ENCODE peak calls at places on chromosome 5, in eight cellular contexts. One of them, this sample, is unnamed.

GRCh38 chr5:87268970-87269377 is 1.3 kb downstream of the RASA1 start:
- DNase-seq in RWPE1: peak
- DNase-seq in aorta: no peak
- DNase-seq in pancreas: no peak
- DNase-seq in mesendoderm: no peak
- DNase-seq in OCI-LY7: no peak
- DNase-seq in left ventricle myocardium inferior: no peak
- DNase-seq in A549: no peak
- DNase-seq in this sample: no peak

GRCh38 chr5:141343242-141343952 is at the start of gene PCDHGA3:
- DNase-seq in RWPE1: no peak
- DNase-seq in aorta: no peak
- DNase-seq in pancreas: no peak
- DNase-seq in mesendoderm: peak
- DNase-seq in OCI-LY7: peak
- DNase-seq in left ventricle myocardium inferior: no peak
- DNase-seq in A549: peak
- DNase-seq in this sample: no peak

GRCh38 chr5:3417376-3417943 is 178.2 kb upstream of the IRX1 start:
- DNase-seq in RWPE1: no peak
- DNase-seq in aorta: no peak
- DNase-seq in pancreas: no peak
- DNase-seq in mesendoderm: peak
- DNase-seq in OCI-LY7: no peak
- DNase-seq in left ventricle myocardium inferior: no peak
- DNase-seq in A549: no peak
- DNase-seq in this sample: no peak

GRCh38 chr5:56314536-56314935 is 81.4 kb upstream of the ANKRD55 start:
- DNase-seq in RWPE1: no peak
- DNase-seq in aorta: peak
- DNase-seq in pancreas: peak
- DNase-seq in mesendoderm: no peak
- DNase-seq in OCI-LY7: peak
- DNase-seq in left ventricle myocardium inferior: peak
- DNase-seq in A549: peak
- DNase-seq in this sample: no peak

GRCh38 chr5:96952946-96953730 is 17.3 kb downstream of the LNPEP start:
- DNase-seq in RWPE1: no peak
- DNase-seq in aorta: no peak
- DNase-seq in pancreas: no peak
- DNase-seq in mesendoderm: peak
- DNase-seq in OCI-LY7: no peak
- DNase-seq in left ventricle myocardium inferior: no peak
- DNase-seq in A549: no peak
- DNase-seq in this sample: no peak

GRCh38 chr5:3230254-3230653 is 365.4 kb upstream of the IRX1 start:
- DNase-seq in RWPE1: no peak
- DNase-seq in aorta: no peak
- DNase-seq in pancreas: no peak
- DNase-seq in mesendoderm: no peak
- DNase-seq in OCI-LY7: no peak
- DNase-seq in left ventricle myocardium inferior: no peak
- DNase-seq in A549: no peak
- DNase-seq in this sample: no peak

GRCh38 chr5:163377982-163378381 is 59.4 kb upstream of the CCNG1 start:
- DNase-seq in RWPE1: no peak
- DNase-seq in aorta: no peak
- DNase-seq in pancreas: no peak
- DNase-seq in mesendoderm: no peak
- DNase-seq in OCI-LY7: no peak
- DNase-seq in left ventricle myocardium inferior: no peak
- DNase-seq in A549: no peak
- DNase-seq in this sample: no peak

GRCh38 chr5:5454405-5454804 is 31.9 kb downstream of the ICE1 start:
- DNase-seq in RWPE1: no peak
- DNase-seq in aorta: no peak
- DNase-seq in pancreas: no peak
- DNase-seq in mesendoderm: no peak
- DNase-seq in OCI-LY7: no peak
- DNase-seq in left ventricle myocardium inferior: no peak
- DNase-seq in A549: no peak
- DNase-seq in this sample: no peak

GRCh38 chr5:93930098-93930497 is 188.7 kb upstream of the POU5F2 start:
- DNase-seq in RWPE1: no peak
- DNase-seq in aorta: no peak
- DNase-seq in pancreas: no peak
- DNase-seq in mesendoderm: no peak
- DNase-seq in OCI-LY7: no peak
- DNase-seq in left ventricle myocardium inferior: no peak
- DNase-seq in A549: no peak
- DNase-seq in this sample: no peak

GRCh38 chr5:69285448-69286116 is 47.0 kb downstream of the CCDC125 start:
- DNase-seq in RWPE1: no peak
- DNase-seq in aorta: no peak
- DNase-seq in pancreas: no peak
- DNase-seq in mesendoderm: peak
- DNase-seq in OCI-LY7: no peak
- DNase-seq in left ventricle myocardium inferior: no peak
- DNase-seq in A549: no peak
- DNase-seq in this sample: no peak

GRCh38 chr5:126851441-126852103 is 74.6 kb downstream of the LMNB1 start:
- DNase-seq in RWPE1: no peak
- DNase-seq in aorta: no peak
- DNase-seq in pancreas: no peak
- DNase-seq in mesendoderm: no peak
- DNase-seq in OCI-LY7: no peak
- DNase-seq in left ventricle myocardium inferior: no peak
- DNase-seq in A549: no peak
- DNase-seq in this sample: no peak

GRCh38 chr5:172144931-172145869 is 42.8 kb downstream of the STK10 start:
- DNase-seq in RWPE1: no peak
- DNase-seq in aorta: no peak
- DNase-seq in pancreas: no peak
- DNase-seq in mesendoderm: no peak
- DNase-seq in OCI-LY7: no peak
- DNase-seq in left ventricle myocardium inferior: no peak
- DNase-seq in A549: no peak
- DNase-seq in this sample: no peak

GRCh38 chr5:5403736-5404135 is 18.7 kb upstream of the ICE1 start:
- DNase-seq in RWPE1: no peak
- DNase-seq in aorta: no peak
- DNase-seq in pancreas: no peak
- DNase-seq in mesendoderm: peak
- DNase-seq in OCI-LY7: no peak
- DNase-seq in left ventricle myocardium inferior: no peak
- DNase-seq in A549: no peak
- DNase-seq in this sample: no peak

GRCh38 chr5:31993182-31993961 is 180.7 kb downstream of the GOLPH3 start:
- DNase-seq in RWPE1: no peak
- DNase-seq in aorta: no peak
- DNase-seq in pancreas: no peak
- DNase-seq in mesendoderm: no peak
- DNase-seq in OCI-LY7: peak
- DNase-seq in left ventricle myocardium inferior: no peak
- DNase-seq in A549: no peak
- DNase-seq in this sample: no peak

GRCh38 chr5:32754251-32754650 is 43.1 kb downstream of the NPR3 start:
- DNase-seq in RWPE1: no peak
- DNase-seq in aorta: no peak
- DNase-seq in pancreas: no peak
- DNase-seq in mesendoderm: no peak
- DNase-seq in OCI-LY7: no peak
- DNase-seq in left ventricle myocardium inferior: no peak
- DNase-seq in A549: no peak
- DNase-seq in this sample: no peak

GRCh38 chr5:5320062-5320805 is 102.2 kb upstream of the ICE1 start:
- DNase-seq in RWPE1: no peak
- DNase-seq in aorta: no peak
- DNase-seq in pancreas: no peak
- DNase-seq in mesendoderm: peak
- DNase-seq in OCI-LY7: no peak
- DNase-seq in left ventricle myocardium inferior: no peak
- DNase-seq in A549: no peak
- DNase-seq in this sample: no peak

GRCh38 chr5:170430871-170431437 is 41.8 kb upstream of the KCNMB1 start:
- DNase-seq in RWPE1: no peak
- DNase-seq in aorta: no peak
- DNase-seq in pancreas: no peak
- DNase-seq in mesendoderm: no peak
- DNase-seq in OCI-LY7: no peak
- DNase-seq in left ventricle myocardium inferior: no peak
- DNase-seq in A549: no peak
- DNase-seq in this sample: no peak

GRCh38 chr5:9722826-9723225 is 92.7 kb upstream of the TAS2R1 start:
- DNase-seq in RWPE1: no peak
- DNase-seq in aorta: no peak
- DNase-seq in pancreas: no peak
- DNase-seq in mesendoderm: no peak
- DNase-seq in OCI-LY7: no peak
- DNase-seq in left ventricle myocardium inferior: no peak
- DNase-seq in A549: no peak
- DNase-seq in this sample: no peak

GRCh38 chr5:86880785-86881492 is 263.2 kb downstream of the COX7C start:
- DNase-seq in RWPE1: peak
- DNase-seq in aorta: no peak
- DNase-seq in pancreas: no peak
- DNase-seq in mesendoderm: peak
- DNase-seq in OCI-LY7: peak
- DNase-seq in left ventricle myocardium inferior: no peak
- DNase-seq in A549: peak
- DNase-seq in this sample: no peak

GRCh38 chr5:60340965-60341471 is 358.9 kb downstream of the DEPDC1B start:
- DNase-seq in RWPE1: no peak
- DNase-seq in aorta: no peak
- DNase-seq in pancreas: no peak
- DNase-seq in mesendoderm: no peak
- DNase-seq in OCI-LY7: no peak
- DNase-seq in left ventricle myocardium inferior: no peak
- DNase-seq in A549: no peak
- DNase-seq in this sample: no peak

GRCh38 chr5:140298183-140298601 is 4.7 kb downstream of the PFDN1 start:
- DNase-seq in RWPE1: no peak
- DNase-seq in aorta: no peak
- DNase-seq in pancreas: no peak
- DNase-seq in mesendoderm: peak
- DNase-seq in OCI-LY7: no peak
- DNase-seq in left ventricle myocardium inferior: no peak
- DNase-seq in A549: no peak
- DNase-seq in this sample: no peak

GRCh38 chr5:153896701-153897100 is 142.0 kb downstream of the FAM114A2 start:
- DNase-seq in RWPE1: no peak
- DNase-seq in aorta: no peak
- DNase-seq in pancreas: no peak
- DNase-seq in mesendoderm: no peak
- DNase-seq in OCI-LY7: peak
- DNase-seq in left ventricle myocardium inferior: no peak
- DNase-seq in A549: no peak
- DNase-seq in this sample: no peak

GRCh38 chr5:168712280-168712924 is 133.2 kb upstream of the PANK3 start:
- DNase-seq in RWPE1: peak
- DNase-seq in aorta: no peak
- DNase-seq in pancreas: no peak
- DNase-seq in mesendoderm: peak
- DNase-seq in OCI-LY7: no peak
- DNase-seq in left ventricle myocardium inferior: no peak
- DNase-seq in A549: peak
- DNase-seq in this sample: no peak

GRCh38 chr5:78046006-78046405 is 248.5 kb downstream of the AP3B1 start:
- DNase-seq in RWPE1: no peak
- DNase-seq in aorta: no peak
- DNase-seq in pancreas: no peak
- DNase-seq in mesendoderm: peak
- DNase-seq in OCI-LY7: no peak
- DNase-seq in left ventricle myocardium inferior: no peak
- DNase-seq in A549: no peak
- DNase-seq in this sample: no peak
- H3K27ac ChIP-seq in RWPE1: no peak
- H3K27ac ChIP-seq in aorta: no peak
- H3K27ac ChIP-seq in pancreas: no peak
- H3K27ac ChIP-seq in mesendoderm: no peak
- H3K27ac ChIP-seq in OCI-LY7: no peak
- H3K27ac ChIP-seq in left ventricle myocardium inferior: no peak
- H3K27ac ChIP-seq in A549: no peak
- H3K27ac ChIP-seq in this sample: no peak

GRCh38 chr5:88870280-88870679 is 12.7 kb downstream of the MEF2C start:
- DNase-seq in RWPE1: no peak
- DNase-seq in aorta: no peak
- DNase-seq in pancreas: no peak
- DNase-seq in mesendoderm: no peak
- DNase-seq in OCI-LY7: no peak
- DNase-seq in left ventricle myocardium inferior: no peak
- DNase-seq in A549: no peak
- DNase-seq in this sample: no peak
- H3K27ac ChIP-seq in RWPE1: no peak
- H3K27ac ChIP-seq in aorta: no peak
- H3K27ac ChIP-seq in pancreas: no peak
- H3K27ac ChIP-seq in mesendoderm: no peak
- H3K27ac ChIP-seq in OCI-LY7: no peak
- H3K27ac ChIP-seq in left ventricle myocardium inferior: no peak
- H3K27ac ChIP-seq in A549: no peak
- H3K27ac ChIP-seq in this sample: no peak

GRCh38 chr5:52010430-52010829 is 627.2 kb downstream of the ISL1 start:
- DNase-seq in RWPE1: no peak
- DNase-seq in aorta: no peak
- DNase-seq in pancreas: no peak
- DNase-seq in mesendoderm: no peak
- DNase-seq in OCI-LY7: no peak
- DNase-seq in left ventricle myocardium inferior: no peak
- DNase-seq in A549: no peak
- DNase-seq in this sample: no peak

DNA sequence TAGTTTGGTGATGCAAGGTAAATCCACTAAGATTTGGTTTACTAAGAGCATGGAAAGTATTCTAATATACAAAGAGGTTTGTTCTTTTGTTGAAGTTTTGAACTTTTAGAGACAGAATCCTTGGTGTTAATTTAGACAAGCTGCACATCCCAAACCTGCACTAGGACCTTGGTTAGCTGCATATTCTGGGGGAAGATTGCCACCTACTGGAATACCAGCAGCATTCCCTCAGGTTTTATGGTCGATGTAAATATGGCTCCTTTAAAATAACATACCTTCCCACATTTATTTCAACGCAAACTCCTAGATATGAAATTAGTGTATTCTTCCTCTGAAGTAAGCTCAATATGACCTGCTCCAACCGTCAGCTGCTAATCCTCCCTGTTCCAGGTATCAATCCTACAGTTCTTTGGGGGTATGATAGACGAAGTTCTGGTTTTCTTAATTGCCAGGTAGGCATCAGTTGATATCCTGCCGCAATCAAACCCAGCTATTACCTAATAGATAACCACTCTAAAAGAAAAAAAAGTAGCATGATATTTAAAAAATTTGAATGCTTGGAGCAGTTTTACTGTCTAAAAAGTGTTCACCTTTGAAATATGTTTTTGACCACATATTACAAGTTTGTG is 624.1 kb downstream of the ISL1 start:
- DNase-seq in RWPE1: peak
- DNase-seq in aorta: no peak
- DNase-seq in pancreas: no peak
- DNase-seq in mesendoderm: peak
- DNase-seq in OCI-LY7: peak
- DNase-seq in left ventricle myocardium inferior: no peak
- DNase-seq in A549: peak
- DNase-seq in this sample: no peak
- H3K27ac ChIP-seq in RWPE1: no peak
- H3K27ac ChIP-seq in aorta: no peak
- H3K27ac ChIP-seq in pancreas: no peak
- H3K27ac ChIP-seq in mesendoderm: no peak
- H3K27ac ChIP-seq in OCI-LY7: no peak
- H3K27ac ChIP-seq in left ventricle myocardium inferior: no peak
- H3K27ac ChIP-seq in A549: no peak
- H3K27ac ChIP-seq in this sample: no peak

GRCh38 chr5:138470322-138471285 is 5.3 kb downstream of the EGR1 start:
- DNase-seq in RWPE1: peak
- DNase-seq in aorta: no peak
- DNase-seq in pancreas: no peak
- DNase-seq in mesendoderm: peak
- DNase-seq in OCI-LY7: no peak
- DNase-seq in left ventricle myocardium inferior: no peak
- DNase-seq in A549: no peak
- DNase-seq in this sample: no peak
- H3K27ac ChIP-seq in RWPE1: peak
- H3K27ac ChIP-seq in aorta: no peak
- H3K27ac ChIP-seq in pancreas: no peak
- H3K27ac ChIP-seq in mesendoderm: no peak
- H3K27ac ChIP-seq in OCI-LY7: no peak
- H3K27ac ChIP-seq in left ventricle myocardium inferior: no peak
- H3K27ac ChIP-seq in A549: no peak
- H3K27ac ChIP-seq in this sample: no peak

This sample was measured in substantia nigra.